ENCODE peak calls at places on chromosomes 2 and 18, in six cellular contexts. N is PC-3, L is IMR-90, C is fibroblast of lung, D is kidney, Q is neural progenitor cell. Y is an unnamed sample.

GRCh38 chr18:69996951-69997798 is 49.5 kb upstream of the CD226 start:
- DNase-seq in N (peak), L (no peak), C (no peak), D (no peak), Q (no peak), Y (no peak)

GRCh38 chr2:12436483-12436882 is 280.3 kb upstream of the TRIB2 start:
- DNase-seq in N (no peak), L (peak), C (peak), D (no peak), Q (no peak), Y (peak)

GRCh38 chr2:24832991-24833671 is 39.9 kb downstream of the CENPO start:
- DNase-seq in N (no peak), L (no peak), C (no peak), D (peak), Q (peak), Y (no peak)

GRCh38 chr2:1039549-1039948 is 88.9 kb downstream of the SNTG2 start:
- DNase-seq in N (no peak), L (no peak), C (no peak), D (no peak), Q (no peak), Y (no peak)

GRCh38 chr2:108960006-108960405 is 29.0 kb downstream of the EDAR start:
- DNase-seq in N (no peak), L (no peak), C (no peak), D (no peak), Q (no peak), Y (no peak)

GRCh38 chr2:209495855-209496585 is 72.2 kb downstream of the MAP2 start:
- DNase-seq in N (peak), L (peak), C (peak), D (no peak), Q (no peak), Y (peak)

GRCh38 chr18:61554117-61554776 is 221.0 kb downstream of the CDH20 start:
- DNase-seq in N (no peak), L (no peak), C (no peak), D (peak), Q (no peak), Y (no peak)

GRCh38 chr2:152445791-152446201 is 110.8 kb downstream of the FMNL2 start:
- DNase-seq in N (peak), L (peak), C (peak), D (peak), Q (no peak), Y (peak)

GRCh38 chr2:104867351-104868080 is 13.6 kb downstream of the POU3F3 start:
- DNase-seq in N (no peak), L (no peak), C (peak), D (peak), Q (peak), Y (peak)

GRCh38 chr2:219998714-219999227 is 371.3 kb downstream of the SLC4A3 start:
- DNase-seq in N (peak), L (no peak), C (no peak), D (no peak), Q (no peak), Y (no peak)

GRCh38 chr2:181785677-181786344 is 105.5 kb upstream of the NEUROD1 start:
- DNase-seq in N (peak), L (peak), C (peak), D (no peak), Q (no peak), Y (peak)

GRCh38 chr2:181788883-181789555 is 102.5 kb upstream of the ITPRID2 start:
- DNase-seq in N (peak), L (peak), C (peak), D (no peak), Q (no peak), Y (peak)

GRCh38 chr2:181786371-181787228 is 104.9 kb upstream of the ITPRID2 start:
- DNase-seq in N (no peak), L (no peak), C (no peak), D (no peak), Q (no peak), Y (no peak)

GRCh38 chr2:181789827-181790448 is 101.6 kb upstream of the ITPRID2 start:
- DNase-seq in N (no peak), L (no peak), C (peak), D (no peak), Q (no peak), Y (peak)

GRCh38 chr2:181787310-181788048 is 104.1 kb upstream of the ITPRID2 start:
- DNase-seq in N (no peak), L (no peak), C (no peak), D (no peak), Q (no peak), Y (no peak)
- H3K27ac ChIP-seq in N (peak), L (no peak), C (no peak), D (no peak), Q (no peak), Y (no peak)

GRCh38 chr2:67733517-67733916 is 329.3 kb downstream of the C1D start:
- DNase-seq in N (peak), L (no peak), C (peak), D (peak), Q (peak), Y (no peak)
- TF ChIP-seq CTCF in N (peak), L (peak), C (peak), D (peak), Q (peak), Y (peak)

GRCh38 chr2:13666582-13667414 is 950.1 kb downstream of the TRIB2 start:
- DNase-seq in N (no peak), L (no peak), C (no peak), D (no peak), Q (no peak), Y (no peak)
- H3K9ac ChIP-seq in N (no peak), L (no peak), C (no peak), D (no peak), Q (no peak), Y (no peak)

DNA sequence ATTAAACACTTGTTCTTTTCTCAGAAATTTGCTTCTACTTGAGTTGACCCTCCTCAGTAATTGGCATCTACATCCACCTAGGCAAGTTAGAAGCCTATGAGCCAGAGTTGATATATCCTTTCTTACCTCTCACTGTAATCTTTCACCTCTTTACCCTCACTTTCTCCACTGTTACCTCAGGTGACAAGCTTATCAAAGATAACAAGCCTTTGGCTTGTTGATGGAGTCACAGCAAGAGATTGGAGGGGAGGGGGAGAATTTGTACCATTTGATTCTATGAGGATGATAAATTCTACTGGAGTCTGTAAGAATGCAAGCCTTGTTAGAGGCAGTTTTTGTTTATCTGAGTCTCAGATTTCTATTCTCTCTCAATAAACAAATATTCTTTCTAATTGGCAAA is 171.0 kb upstream of the CAVIN2 start:
- DNase-seq in N (no peak), L (no peak), C (no peak), D (no peak), Q (no peak), Y (no peak)
- H3K27ac ChIP-seq in N (no peak), L (no peak), C (no peak), D (no peak), Q (no peak), Y (no peak)

DNA sequence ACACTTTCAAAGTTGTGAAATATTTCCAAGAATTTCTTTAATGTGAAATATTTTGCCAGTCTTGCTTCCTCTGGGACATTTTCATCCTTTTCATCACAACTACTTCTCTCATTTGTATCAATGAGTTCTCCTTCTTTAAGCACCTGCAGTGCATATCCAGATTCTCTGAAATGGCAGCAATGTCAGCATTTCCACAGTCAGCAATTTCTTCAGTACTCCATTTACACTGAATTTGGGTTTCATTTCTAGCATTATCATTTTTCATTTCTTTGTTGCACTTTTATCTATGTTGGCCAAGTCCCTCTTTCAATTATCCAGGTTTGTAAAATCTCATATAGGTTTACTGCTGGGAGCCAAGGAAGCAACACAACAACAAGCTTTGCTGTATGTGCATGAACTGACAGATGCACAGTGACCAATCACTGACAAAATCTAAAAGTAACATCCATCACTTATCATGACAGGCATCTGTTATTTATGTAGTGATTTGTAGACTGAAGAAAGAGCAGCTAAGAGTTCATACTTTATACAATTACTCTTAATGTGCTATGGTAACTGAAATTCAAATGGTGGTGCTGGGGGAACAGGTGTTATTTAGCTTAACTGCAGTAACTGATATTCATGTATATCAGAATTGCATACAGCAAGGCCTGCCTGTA is 43.9 kb downstream of the SS18 start:
- DNase-seq in N (no peak), L (no peak), C (no peak), D (no peak), Q (no peak), Y (no peak)
- TF ChIP-seq CTCF in N (no peak), L (no peak), C (no peak), D (no peak), Q (no peak), Y (no peak)

GRCh38 chr2:60481257-60481656 is 72.2 kb downstream of the BCL11A start:
- DNase-seq in N (no peak), L (no peak), C (no peak), D (no peak), Q (no peak), Y (no peak)

GRCh38 chr2:60485550-60485949 is 67.9 kb downstream of the BCL11A start:
- DNase-seq in N (no peak), L (no peak), C (no peak), D (no peak), Q (no peak), Y (no peak)

GRCh38 chr2:60484080-60484737 is 69.2 kb downstream of the BCL11A start:
- DNase-seq in N (no peak), L (peak), C (peak), D (no peak), Q (peak), Y (peak)

GRCh38 chr2:60485055-60485454 is 68.4 kb downstream of the BCL11A start:
- DNase-seq in N (no peak), L (no peak), C (no peak), D (no peak), Q (no peak), Y (no peak)

GRCh38 chr2:60483400-60483799 is 70.1 kb downstream of the BCL11A start:
- DNase-seq in N (no peak), L (peak), C (peak), D (no peak), Q (no peak), Y (peak)
- H3K9ac ChIP-seq in N (no peak), L (no peak), C (no peak), D (no peak), Q (no peak), Y (peak)

GRCh38 chr18:80233201-80233835 is 14.0 kb downstream of the PARD6G start:
- DNase-seq in N (no peak), L (no peak), C (no peak), D (no peak), Q (no peak), Y (no peak)
- H3K27ac ChIP-seq in N (no peak), L (no peak), C (no peak), D (no peak), Q (no peak), Y (no peak)